ENCODE peak calls at places on chromosomes 1 and 21, in nine cellular contexts. One of them, this sample, is unnamed.

GRCh38 chr1:226737819-226738420 is 1.2 kb downstream of the ITPKB start:
- DNase-seq in PC-3: peak
- DNase-seq in SK-N-SH: peak
- DNase-seq in hepatocyte: peak
- DNase-seq in MM.1S: peak
- DNase-seq in neural progenitor cell: peak
- DNase-seq in GM23338: peak
- DNase-seq in HCT116: no peak
- DNase-seq in OCI-LY7: peak
- DNase-seq in this sample: peak

GRCh38 chr1:206808615-206809014 is 36.3 kb upstream of the IL10 start:
- DNase-seq in PC-3: peak
- DNase-seq in SK-N-SH: no peak
- DNase-seq in hepatocyte: peak
- DNase-seq in MM.1S: peak
- DNase-seq in neural progenitor cell: peak
- DNase-seq in GM23338: peak
- DNase-seq in HCT116: no peak
- DNase-seq in OCI-LY7: peak
- DNase-seq in this sample: peak

GRCh38 chr1:91007827-91008226 is 14.0 kb downstream of the ZNF644 start:
- DNase-seq in PC-3: no peak
- DNase-seq in SK-N-SH: no peak
- DNase-seq in hepatocyte: no peak
- DNase-seq in MM.1S: no peak
- DNase-seq in neural progenitor cell: no peak
- DNase-seq in GM23338: no peak
- DNase-seq in HCT116: no peak
- DNase-seq in OCI-LY7: no peak
- DNase-seq in this sample: peak

GRCh38 chr1:84260852-84261518 is 40.5 kb upstream of the SAMD13 start:
- DNase-seq in PC-3: peak
- DNase-seq in SK-N-SH: no peak
- DNase-seq in hepatocyte: peak
- DNase-seq in MM.1S: no peak
- DNase-seq in neural progenitor cell: no peak
- DNase-seq in GM23338: no peak
- DNase-seq in HCT116: no peak
- DNase-seq in OCI-LY7: no peak
- DNase-seq in this sample: no peak

GRCh38 chr1:64948216-64948615 is 18.1 kb downstream of the JAK1 start:
- DNase-seq in PC-3: no peak
- DNase-seq in SK-N-SH: no peak
- DNase-seq in hepatocyte: no peak
- DNase-seq in MM.1S: no peak
- DNase-seq in neural progenitor cell: no peak
- DNase-seq in GM23338: no peak
- DNase-seq in HCT116: no peak
- DNase-seq in OCI-LY7: no peak
- DNase-seq in this sample: no peak

GRCh38 chr1:118661769-118662320 is 326.3 kb downstream of the TBX15 start:
- DNase-seq in PC-3: no peak
- DNase-seq in SK-N-SH: no peak
- DNase-seq in hepatocyte: no peak
- DNase-seq in MM.1S: no peak
- DNase-seq in neural progenitor cell: no peak
- DNase-seq in GM23338: no peak
- DNase-seq in HCT116: no peak
- DNase-seq in OCI-LY7: no peak
- DNase-seq in this sample: peak

GRCh38 chr1:165896277-165896676 is 68.9 kb downstream of the UCK2 start:
- DNase-seq in PC-3: peak
- DNase-seq in SK-N-SH: no peak
- DNase-seq in hepatocyte: no peak
- DNase-seq in MM.1S: no peak
- DNase-seq in neural progenitor cell: no peak
- DNase-seq in GM23338: no peak
- DNase-seq in HCT116: no peak
- DNase-seq in OCI-LY7: no peak
- DNase-seq in this sample: peak

GRCh38 chr1:155925506-155925905 is 8.7 kb downstream of the KHDC4 start:
- DNase-seq in PC-3: no peak
- DNase-seq in SK-N-SH: no peak
- DNase-seq in hepatocyte: no peak
- DNase-seq in MM.1S: no peak
- DNase-seq in neural progenitor cell: no peak
- DNase-seq in GM23338: no peak
- DNase-seq in HCT116: no peak
- DNase-seq in OCI-LY7: no peak
- DNase-seq in this sample: no peak

GRCh38 chr1:80392529-80392928 is 1386.0 kb upstream of the ADGRL4 start:
- DNase-seq in PC-3: peak
- DNase-seq in SK-N-SH: no peak
- DNase-seq in hepatocyte: peak
- DNase-seq in MM.1S: no peak
- DNase-seq in neural progenitor cell: no peak
- DNase-seq in GM23338: no peak
- DNase-seq in HCT116: no peak
- DNase-seq in OCI-LY7: no peak
- DNase-seq in this sample: no peak

GRCh38 chr1:150970818-150971582 is 3.6 kb downstream of the CERS2 start:
- DNase-seq in PC-3: no peak
- DNase-seq in SK-N-SH: no peak
- DNase-seq in hepatocyte: peak
- DNase-seq in MM.1S: no peak
- DNase-seq in neural progenitor cell: peak
- DNase-seq in GM23338: peak
- DNase-seq in HCT116: no peak
- DNase-seq in OCI-LY7: no peak
- DNase-seq in this sample: peak

GRCh38 chr1:185969524-185969991 is 235.4 kb downstream of the HMCN1 start:
- DNase-seq in PC-3: peak
- DNase-seq in SK-N-SH: no peak
- DNase-seq in hepatocyte: no peak
- DNase-seq in MM.1S: no peak
- DNase-seq in neural progenitor cell: no peak
- DNase-seq in GM23338: peak
- DNase-seq in HCT116: no peak
- DNase-seq in OCI-LY7: no peak
- DNase-seq in this sample: peak

GRCh38 chr21:37232274-37233018 is 34.7 kb downstream of the VPS26C start:
- DNase-seq in PC-3: no peak
- DNase-seq in SK-N-SH: no peak
- DNase-seq in hepatocyte: no peak
- DNase-seq in MM.1S: peak
- DNase-seq in neural progenitor cell: no peak
- DNase-seq in GM23338: no peak
- DNase-seq in HCT116: no peak
- DNase-seq in OCI-LY7: peak
- DNase-seq in this sample: no peak

GRCh38 chr1:58861510-58861909 is 77.7 kb upstream of the JUN start:
- DNase-seq in PC-3: peak
- DNase-seq in SK-N-SH: no peak
- DNase-seq in hepatocyte: no peak
- DNase-seq in MM.1S: no peak
- DNase-seq in neural progenitor cell: no peak
- DNase-seq in GM23338: no peak
- DNase-seq in HCT116: no peak
- DNase-seq in OCI-LY7: no peak
- DNase-seq in this sample: peak

GRCh38 chr1:111726311-111726710 is 12.9 kb downstream of the INKA2 start:
- DNase-seq in PC-3: no peak
- DNase-seq in SK-N-SH: no peak
- DNase-seq in hepatocyte: no peak
- DNase-seq in MM.1S: no peak
- DNase-seq in neural progenitor cell: no peak
- DNase-seq in GM23338: no peak
- DNase-seq in HCT116: no peak
- DNase-seq in OCI-LY7: no peak
- DNase-seq in this sample: no peak
- TF ChIP-seq EZH2phosphoT487 in PC-3: no peak
- TF ChIP-seq EZH2phosphoT487 in SK-N-SH: no peak
- TF ChIP-seq EZH2phosphoT487 in hepatocyte: no peak
- TF ChIP-seq EZH2phosphoT487 in MM.1S: no peak
- TF ChIP-seq EZH2phosphoT487 in neural progenitor cell: no peak
- TF ChIP-seq EZH2phosphoT487 in GM23338: no peak
- TF ChIP-seq EZH2phosphoT487 in HCT116: no peak
- TF ChIP-seq EZH2phosphoT487 in OCI-LY7: no peak
- TF ChIP-seq EZH2phosphoT487 in this sample: no peak

DNA sequence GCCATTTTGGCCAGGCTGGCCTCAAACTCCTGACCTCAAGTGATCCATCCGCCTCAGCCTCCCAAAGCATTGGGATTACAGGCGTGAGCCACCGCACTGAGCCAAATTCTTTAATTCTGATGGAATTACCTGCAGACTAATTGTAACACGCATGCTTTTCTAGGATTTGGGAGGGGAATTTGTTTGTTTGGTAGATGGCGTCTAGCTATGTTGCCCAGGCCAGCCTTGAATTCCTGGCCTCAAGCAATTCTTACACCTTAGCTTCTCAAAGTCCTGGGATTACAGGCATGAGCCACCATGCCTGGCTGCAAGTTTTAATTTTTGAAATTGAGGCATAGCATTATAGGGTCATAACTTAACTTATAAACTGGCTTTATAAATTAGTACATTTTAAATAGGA is 18.6 kb downstream of the RTCA start:
- DNase-seq in PC-3: no peak
- DNase-seq in SK-N-SH: no peak
- DNase-seq in hepatocyte: no peak
- DNase-seq in MM.1S: no peak
- DNase-seq in neural progenitor cell: no peak
- DNase-seq in GM23338: no peak
- DNase-seq in HCT116: no peak
- DNase-seq in OCI-LY7: no peak
- DNase-seq in this sample: no peak
- H3K4me3 ChIP-seq in PC-3: no peak
- H3K4me3 ChIP-seq in SK-N-SH: no peak
- H3K4me3 ChIP-seq in hepatocyte: no peak
- H3K4me3 ChIP-seq in MM.1S: no peak
- H3K4me3 ChIP-seq in neural progenitor cell: no peak
- H3K4me3 ChIP-seq in GM23338: no peak
- H3K4me3 ChIP-seq in HCT116: no peak
- H3K4me3 ChIP-seq in OCI-LY7: no peak
- H3K4me3 ChIP-seq in this sample: no peak

DNA sequence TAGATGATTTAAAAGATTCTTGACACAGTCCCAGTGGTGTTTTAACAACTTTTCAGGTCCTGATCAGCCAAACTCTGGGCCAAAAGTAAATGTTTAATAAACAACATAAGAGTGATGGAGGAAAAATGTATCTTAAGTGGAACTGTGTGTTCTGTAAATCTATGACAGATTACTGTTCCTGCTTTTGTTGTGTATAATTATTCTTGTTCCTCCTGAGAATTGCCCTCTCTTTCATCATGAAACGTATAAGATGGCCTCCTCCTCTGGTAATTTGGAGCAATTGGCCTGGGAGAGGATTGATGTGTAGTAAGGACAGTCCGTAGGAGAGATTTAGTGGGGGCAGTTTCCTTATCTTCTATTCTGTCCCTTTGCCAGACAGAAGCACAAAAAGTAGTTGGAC is 34.5 kb downstream of the GALNT2 start:
- DNase-seq in PC-3: no peak
- DNase-seq in SK-N-SH: no peak
- DNase-seq in hepatocyte: no peak
- DNase-seq in MM.1S: no peak
- DNase-seq in neural progenitor cell: no peak
- DNase-seq in GM23338: no peak
- DNase-seq in HCT116: no peak
- DNase-seq in OCI-LY7: no peak
- DNase-seq in this sample: no peak
- TF ChIP-seq EZH2phosphoT487 in PC-3: no peak
- TF ChIP-seq EZH2phosphoT487 in SK-N-SH: no peak
- TF ChIP-seq EZH2phosphoT487 in hepatocyte: no peak
- TF ChIP-seq EZH2phosphoT487 in MM.1S: no peak
- TF ChIP-seq EZH2phosphoT487 in neural progenitor cell: no peak
- TF ChIP-seq EZH2phosphoT487 in GM23338: no peak
- TF ChIP-seq EZH2phosphoT487 in HCT116: no peak
- TF ChIP-seq EZH2phosphoT487 in OCI-LY7: no peak
- TF ChIP-seq EZH2phosphoT487 in this sample: no peak

GRCh38 chr1:83102630-83103071 is 896.3 kb downstream of the TTLL7 start:
- DNase-seq in PC-3: peak
- DNase-seq in SK-N-SH: no peak
- DNase-seq in hepatocyte: peak
- DNase-seq in MM.1S: no peak
- DNase-seq in neural progenitor cell: no peak
- DNase-seq in GM23338: peak
- DNase-seq in HCT116: no peak
- DNase-seq in OCI-LY7: no peak
- DNase-seq in this sample: no peak
- H3K4me3 ChIP-seq in PC-3: no peak
- H3K4me3 ChIP-seq in SK-N-SH: no peak
- H3K4me3 ChIP-seq in hepatocyte: no peak
- H3K4me3 ChIP-seq in MM.1S: no peak
- H3K4me3 ChIP-seq in neural progenitor cell: no peak
- H3K4me3 ChIP-seq in GM23338: no peak
- H3K4me3 ChIP-seq in HCT116: no peak
- H3K4me3 ChIP-seq in OCI-LY7: no peak
- H3K4me3 ChIP-seq in this sample: no peak

GRCh38 chr1:16986596-16987361 is 6.4 kb upstream of the MFAP2 start:
- DNase-seq in PC-3: no peak
- DNase-seq in SK-N-SH: peak
- DNase-seq in hepatocyte: no peak
- DNase-seq in MM.1S: no peak
- DNase-seq in neural progenitor cell: peak
- DNase-seq in GM23338: peak
- DNase-seq in HCT116: no peak
- DNase-seq in OCI-LY7: no peak
- DNase-seq in this sample: no peak
- TF ChIP-seq EZH2phosphoT487 in PC-3: no peak
- TF ChIP-seq EZH2phosphoT487 in SK-N-SH: no peak
- TF ChIP-seq EZH2phosphoT487 in hepatocyte: no peak
- TF ChIP-seq EZH2phosphoT487 in MM.1S: no peak
- TF ChIP-seq EZH2phosphoT487 in neural progenitor cell: no peak
- TF ChIP-seq EZH2phosphoT487 in GM23338: no peak
- TF ChIP-seq EZH2phosphoT487 in HCT116: no peak
- TF ChIP-seq EZH2phosphoT487 in OCI-LY7: no peak
- TF ChIP-seq EZH2phosphoT487 in this sample: no peak